ENCODE peak calls at places on chromosomes 1 and 21, in six cellular contexts. Y, T, R, X, F and D are unnamed samples.

GRCh38 chr1:59238535-59238934 is 58.4 kb upstream of the FGGY start:
- DNase-seq in Y (no peak), T (no peak), R (no peak), X (no peak), F (no peak), D (no peak)

GRCh38 chr1:47424336-47424982 is 8.4 kb downstream of the FOXE3 start:
- DNase-seq in Y (peak), T (no peak), R (peak), X (peak), F (peak), D (peak)

GRCh38 chr1:41666991-41667631 is 182.6 kb upstream of the EDN2 start:
- DNase-seq in Y (peak), T (peak), R (no peak), X (peak), F (no peak), D (peak)

GRCh38 chr1:66360285-66360724 is 173.6 kb upstream of the SGIP1 start:
- DNase-seq in Y (no peak), T (no peak), R (no peak), X (no peak), F (no peak), D (no peak)

GRCh38 chr1:31745071-31745897 is 18.9 kb downstream of the ADGRB2 start:
- DNase-seq in Y (peak), T (peak), R (no peak), X (peak), F (peak), D (peak)

GRCh38 chr21:45138199-45139002 is 64.0 kb downstream of the ADARB1 start:
- DNase-seq in Y (peak), T (peak), R (peak), X (peak), F (peak), D (peak)

GRCh38 chr1:78730053-78730452 is 80.4 kb downstream of the IFI44 start:
- DNase-seq in Y (no peak), T (no peak), R (no peak), X (no peak), F (no peak), D (no peak)

GRCh38 chr1:53046930-53047329 is 15.1 kb upstream of the PODN start:
- DNase-seq in Y (no peak), T (no peak), R (no peak), X (peak), F (no peak), D (peak)

GRCh38 chr1:175803413-175803812 is 60.0 kb upstream of the TNR start:
- DNase-seq in Y (no peak), T (no peak), R (no peak), X (no peak), F (no peak), D (no peak)

GRCh38 chr21:36584980-36585940 is 105.3 kb upstream of the CLDN14 start:
- DNase-seq in Y (no peak), T (peak), R (no peak), X (no peak), F (no peak), D (peak)

GRCh38 chr21:44092201-44092600 is 15.0 kb upstream of the PWP2 start:
- DNase-seq in Y (no peak), T (no peak), R (no peak), X (no peak), F (no peak), D (no peak)

GRCh38 chr1:176136891-176137290 is 70.2 kb downstream of the COP1 start:
- DNase-seq in Y (no peak), T (no peak), R (no peak), X (no peak), F (no peak), D (no peak)

GRCh38 chr1:34122080-34122479 is 43.0 kb downstream of the CSMD2 start:
- DNase-seq in Y (no peak), T (no peak), R (no peak), X (no peak), F (no peak), D (no peak)

GRCh38 chr1:192724670-192725069 is 84.2 kb upstream of the RGS2 start:
- DNase-seq in Y (no peak), T (no peak), R (no peak), X (peak), F (no peak), D (peak)

GRCh38 chr1:41286992-41287391 is 44.9 kb upstream of the SCMH1 start:
- DNase-seq in Y (no peak), T (no peak), R (no peak), X (no peak), F (no peak), D (no peak)

GRCh38 chr21:27681841-27682240 is 715.0 kb upstream of the ADAMTS5 start:
- DNase-seq in Y (no peak), T (no peak), R (no peak), X (peak), F (no peak), D (peak)

GRCh38 chr21:44444286-44444931 is 10.9 kb upstream of the LRRC3 start:
- DNase-seq in Y (peak), T (no peak), R (peak), X (no peak), F (no peak), D (no peak)

GRCh38 chr1:54965624-54966340 is 14.6 kb upstream of the TMEM61 start:
- DNase-seq in Y (no peak), T (peak), R (peak), X (peak), F (no peak), D (peak)

GRCh38 chr1:228337711-228338520 is 68.7 kb downstream of the TRIM11 start:
- DNase-seq in Y (no peak), T (no peak), R (no peak), X (no peak), F (no peak), D (no peak)

GRCh38 chr1:194707074-194707473 is 1520.7 kb upstream of the B3GALT2 start:
- DNase-seq in Y (no peak), T (no peak), R (no peak), X (no peak), F (no peak), D (no peak)

GRCh38 chr1:231139659-231140650 is 21.9 kb upstream of the TRIM67 start:
- DNase-seq in Y (no peak), T (no peak), R (no peak), X (peak), F (no peak), D (peak)

GRCh38 chr21:28444567-28444966 is 548.1 kb downstream of the LTN1 start:
- DNase-seq in Y (no peak), T (no peak), R (no peak), X (peak), F (no peak), D (no peak)

GRCh38 chr1:84721152-84721551 is 30.9 kb upstream of the SSX2IP start:
- DNase-seq in Y (no peak), T (peak), R (no peak), X (peak), F (no peak), D (peak)

GRCh38 chr1:199243423-199244061 is 604.7 kb downstream of the PTPRC start:
- DNase-seq in Y (peak), T (peak), R (peak), X (peak), F (peak), D (peak)

GRCh38 chr1:231359113-231359512 is 21.0 kb downstream of the SPRTN start:
- DNase-seq in Y (no peak), T (no peak), R (no peak), X (peak), F (no peak), D (peak)

GRCh38 chr1:31700468-31701136 is 3.2 kb downstream of the COL16A1 start:
- DNase-seq in Y (no peak), T (no peak), R (no peak), X (no peak), F (no peak), D (no peak)

GRCh38 chr1:168509875-168510594 is 33.8 kb downstream of the XCL2 start:
- DNase-seq in Y (no peak), T (peak), R (no peak), X (no peak), F (no peak), D (no peak)

DNA sequence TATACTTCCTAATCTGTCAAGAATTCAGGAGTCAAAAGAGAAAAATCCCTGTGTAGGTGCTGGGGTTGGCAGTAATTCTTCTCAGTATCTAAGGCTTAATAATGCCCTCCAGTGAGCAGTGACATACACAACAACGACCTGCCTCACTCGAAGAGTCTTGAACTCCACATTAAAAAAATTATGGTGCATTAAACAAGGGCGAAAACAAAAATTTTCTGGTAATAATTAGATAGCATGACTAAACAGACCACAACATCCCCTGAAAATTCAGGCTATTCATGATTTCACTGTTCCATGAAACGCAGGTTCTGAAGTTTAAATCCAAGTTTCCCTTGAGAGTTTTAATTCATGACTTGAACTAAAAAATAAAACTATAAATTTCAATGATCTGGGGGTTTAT is 5.1 kb downstream of the SRSF4 start:
- DNase-seq in Y (no peak), T (no peak), R (no peak), X (peak), F (no peak), D (no peak)
- H3K9ac ChIP-seq in Y (no peak), T (no peak), R (no peak), X (peak), F (no peak), D (no peak)

DNA sequence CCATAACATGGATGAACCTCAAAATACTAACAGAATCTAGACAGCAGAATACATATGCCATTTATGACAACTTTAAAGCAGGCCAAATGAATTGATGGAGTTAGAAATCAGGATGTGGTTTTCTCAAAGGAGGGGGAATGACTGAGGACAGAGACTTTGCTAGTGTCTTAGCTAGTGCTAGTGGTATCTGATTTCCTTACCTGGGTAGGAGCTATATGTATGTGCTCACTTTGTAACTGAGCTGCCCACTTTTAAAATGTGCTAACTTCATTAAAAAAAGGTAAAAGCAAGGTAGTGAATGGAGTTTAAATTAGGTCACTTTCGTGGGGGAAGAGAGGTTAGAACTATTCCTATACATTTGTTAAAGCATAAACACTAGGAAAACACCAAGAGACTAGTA is 2.6 kb downstream of the GTF2B start:
- DNase-seq in Y (no peak), T (no peak), R (no peak), X (no peak), F (no peak), D (no peak)
- H3K4me3 ChIP-seq in Y (no peak), T (no peak), R (no peak), X (no peak), F (peak), D (peak)

DNA sequence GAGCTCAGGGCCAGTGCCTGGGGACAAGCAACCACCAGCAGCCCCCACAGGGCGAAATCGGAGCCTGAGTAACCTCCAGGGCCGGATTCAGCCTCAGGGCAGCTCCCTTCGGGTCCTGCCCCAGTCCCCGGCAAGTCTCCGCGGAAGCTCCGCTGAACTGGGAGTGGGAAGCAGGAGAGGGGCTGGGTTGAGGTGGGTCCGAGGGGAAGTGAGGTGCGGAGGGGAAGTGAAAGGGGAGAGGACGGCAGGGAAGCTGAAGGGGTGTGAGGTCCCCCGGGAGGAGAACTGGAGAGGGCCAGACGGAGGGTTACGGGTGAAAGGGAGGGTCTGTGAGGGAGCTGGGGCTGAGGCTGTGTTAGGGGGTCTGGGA is 560 bp downstream of the PADI2 start:
- DNase-seq in Y (peak), T (no peak), R (no peak), X (peak), F (peak), D (no peak)
- TF ChIP-seq EZH2phosphoT487 in Y (peak), T (no peak), R (no peak), X (no peak), F (no peak), D (no peak)

DNA sequence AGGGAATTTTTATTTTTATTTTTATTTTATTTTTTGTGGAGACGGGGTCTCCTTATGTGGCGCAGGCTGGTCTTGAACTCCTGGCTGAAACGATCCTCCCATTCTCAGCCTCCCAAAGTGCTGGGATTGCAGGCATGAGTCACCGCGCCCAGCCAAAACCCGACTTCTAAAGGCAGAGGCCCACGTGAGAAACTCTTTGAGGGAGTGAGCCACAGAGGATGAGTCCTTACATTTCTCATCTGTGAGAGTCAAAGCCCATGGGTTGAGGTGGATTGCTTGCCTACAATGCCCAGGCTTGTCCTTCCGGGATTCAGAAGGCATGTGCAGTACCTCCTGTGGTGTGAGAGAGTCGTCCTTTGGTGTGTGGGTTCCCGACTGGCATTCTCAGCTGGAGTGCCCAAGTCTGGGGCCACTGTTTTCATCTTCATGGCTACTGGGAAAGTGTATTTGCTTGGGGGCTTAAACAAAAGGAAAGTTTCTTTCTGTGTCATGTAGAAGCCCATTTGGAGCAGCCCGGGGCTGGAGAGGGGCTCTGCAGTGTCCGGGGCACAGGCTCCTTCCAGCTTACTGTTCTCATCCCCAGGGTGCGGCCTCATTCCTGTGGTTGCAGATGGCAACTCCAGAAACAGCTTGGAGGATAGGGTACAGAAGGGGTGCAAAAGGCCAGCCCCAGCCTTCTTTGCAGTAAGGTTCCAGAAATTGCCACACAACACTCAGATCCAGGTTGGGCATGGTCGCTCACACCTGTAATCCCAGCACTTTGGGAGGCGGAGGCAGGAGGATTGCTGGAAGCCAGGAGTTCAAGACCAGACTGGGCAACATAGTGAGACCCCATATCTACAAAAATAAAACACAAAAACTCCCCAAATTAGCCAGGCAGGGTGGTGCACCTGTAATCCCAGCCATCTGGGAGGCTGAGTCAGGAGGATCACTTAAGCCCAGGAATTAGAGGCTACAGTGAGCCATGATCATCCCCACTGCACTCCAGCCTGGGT is 29.4 kb upstream of the CSF3R start:
- DNase-seq in Y (no peak), T (no peak), R (no peak), X (peak), F (no peak), D (no peak)
- H3K9ac ChIP-seq in Y (no peak), T (no peak), R (no peak), X (no peak), F (no peak), D (no peak)

GRCh38 chr1:159960721-159961381 is 6.8 kb upstream of the SLAMF9 start:
- DNase-seq in Y (no peak), T (no peak), R (no peak), X (peak), F (no peak), D (peak)
- H3K4me3 ChIP-seq in Y (no peak), T (no peak), R (no peak), X (peak), F (no peak), D (no peak)

DNA sequence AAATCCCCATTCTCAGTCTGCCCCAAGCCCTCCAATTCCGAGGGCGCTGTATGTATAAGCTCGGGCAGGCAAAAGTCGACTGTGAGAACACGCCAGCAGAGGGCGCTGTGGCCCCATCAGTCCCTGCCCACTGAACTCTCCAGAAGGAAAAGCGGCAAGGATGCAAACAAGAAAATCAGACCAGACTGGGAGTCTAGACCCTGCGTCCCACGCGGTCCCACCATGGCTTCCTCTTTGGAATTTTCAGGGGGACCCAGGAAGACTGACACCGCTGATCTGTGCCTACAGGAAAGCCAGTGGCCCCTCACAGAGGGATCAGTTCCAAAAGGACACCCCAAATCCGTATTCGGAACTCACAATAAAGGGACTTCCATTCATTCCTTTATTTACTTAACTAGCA is 19.5 kb downstream of the TEX35 start:
- DNase-seq in Y (peak), T (peak), R (peak), X (peak), F (peak), D (peak)
- TF ChIP-seq EZH2phosphoT487 in Y (no peak), T (no peak), R (no peak), X (no peak), F (no peak), D (no peak)

GRCh38 chr1:160633330-160633903 is 13.4 kb downstream of the SLAMF1 start:
- DNase-seq in Y (no peak), T (no peak), R (no peak), X (no peak), F (no peak), D (no peak)

GRCh38 chr1:160631983-160632625 is 14.7 kb downstream of the SLAMF1 start:
- DNase-seq in Y (no peak), T (no peak), R (no peak), X (no peak), F (no peak), D (no peak)

GRCh38 chr1:160628799-160629263 is 18.0 kb downstream of the SLAMF1 start:
- DNase-seq in Y (no peak), T (no peak), R (no peak), X (no peak), F (no peak), D (no peak)

GRCh38 chr1:160629286-160630210 is 17.3 kb downstream of the SLAMF1 start:
- DNase-seq in Y (no peak), T (peak), R (no peak), X (no peak), F (no peak), D (no peak)

DNA sequence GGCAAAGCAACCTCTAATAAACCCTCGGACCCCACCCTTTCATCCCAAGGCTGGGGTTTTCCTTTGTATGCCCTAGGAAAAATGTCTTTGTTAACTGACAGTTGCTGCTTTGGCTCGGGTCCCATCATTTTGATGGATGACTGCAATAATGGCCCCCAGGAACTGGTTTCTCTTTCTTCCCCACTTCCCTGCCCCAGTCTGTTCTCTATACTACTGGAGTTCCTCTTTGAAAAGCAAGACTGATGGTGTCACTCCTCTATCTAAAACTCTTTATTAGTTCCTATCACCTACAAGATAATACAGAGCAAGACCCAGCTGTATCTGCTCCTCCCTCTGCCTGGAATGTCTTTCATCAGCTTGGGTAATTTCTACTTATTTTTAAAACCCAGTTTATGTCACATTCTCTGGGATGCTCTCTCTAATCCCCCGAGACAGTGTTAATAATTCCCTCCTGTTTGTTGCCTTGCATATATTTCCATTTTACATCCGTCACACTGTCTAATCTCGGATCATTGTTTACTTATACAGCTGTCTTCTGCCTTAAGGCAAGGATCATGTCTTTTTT is 16.2 kb downstream of the SLAMF1 start:
- DNase-seq in Y (no peak), T (no peak), R (no peak), X (no peak), F (no peak), D (no peak)
- H3K9ac ChIP-seq in Y (no peak), T (no peak), R (no peak), X (no peak), F (no peak), D (no peak)